ENCODE peak calls at places on chromosomes 2 and 18, in six cellular contexts. Z is stomach, J is heart left ventricle, F is HepG2, Q is A549, T is tibial nerve. A is an unnamed sample.

GRCh38 chr2:24635181-24635580 is 144.1 kb downstream of the NCOA1 start:
- DNase-seq in Q (no peak), F (no peak), Z (no peak), J (no peak), T (no peak), A (no peak)

GRCh38 chr18:70420151-70420898 is 131.5 kb downstream of the SOCS6 start:
- DNase-seq in J (no peak), Q (peak), F (peak), T (no peak), Z (no peak), A (peak)

GRCh38 chr2:131027566-131028528 is 65.4 kb downstream of the FAM168B start:
- DNase-seq in F (no peak), Z (no peak), J (no peak), Q (no peak), T (no peak), A (no peak)

GRCh38 chr18:58993260-58993659 is 128.6 kb downstream of the ZNF532 start:
- DNase-seq in T (no peak), J (no peak), Q (peak), Z (no peak), F (no peak), A (no peak)

GRCh38 chr18:42045346-42045745 is 90.3 kb downstream of the PIK3C3 start:
- DNase-seq in F (peak), J (no peak), T (no peak), Q (no peak), Z (no peak), A (no peak)

GRCh38 chr2:190853659-190854386 is 26.8 kb upstream of the GLS start:
- DNase-seq in T (no peak), F (no peak), J (no peak), Z (no peak), Q (no peak), A (no peak)

GRCh38 chr2:226187126-226187525 is 612.5 kb downstream of the IRS1 start:
- DNase-seq in J (no peak), Z (no peak), T (no peak), F (no peak), Q (no peak), A (no peak)

GRCh38 chr2:207048421-207048820 is 109.1 kb downstream of the CPO start:
- DNase-seq in Q (no peak), F (no peak), Z (no peak), T (no peak), J (no peak), A (no peak)

GRCh38 chr18:33673689-33674088 is 95.7 kb downstream of the ASXL3 start:
- DNase-seq in J (no peak), T (no peak), F (no peak), Q (no peak), Z (no peak), A (no peak)

GRCh38 chr2:67952066-67952465 is 110.7 kb downstream of the C1D start:
- DNase-seq in Q (no peak), F (no peak), J (no peak), T (no peak), Z (no peak), A (no peak)

DNA sequence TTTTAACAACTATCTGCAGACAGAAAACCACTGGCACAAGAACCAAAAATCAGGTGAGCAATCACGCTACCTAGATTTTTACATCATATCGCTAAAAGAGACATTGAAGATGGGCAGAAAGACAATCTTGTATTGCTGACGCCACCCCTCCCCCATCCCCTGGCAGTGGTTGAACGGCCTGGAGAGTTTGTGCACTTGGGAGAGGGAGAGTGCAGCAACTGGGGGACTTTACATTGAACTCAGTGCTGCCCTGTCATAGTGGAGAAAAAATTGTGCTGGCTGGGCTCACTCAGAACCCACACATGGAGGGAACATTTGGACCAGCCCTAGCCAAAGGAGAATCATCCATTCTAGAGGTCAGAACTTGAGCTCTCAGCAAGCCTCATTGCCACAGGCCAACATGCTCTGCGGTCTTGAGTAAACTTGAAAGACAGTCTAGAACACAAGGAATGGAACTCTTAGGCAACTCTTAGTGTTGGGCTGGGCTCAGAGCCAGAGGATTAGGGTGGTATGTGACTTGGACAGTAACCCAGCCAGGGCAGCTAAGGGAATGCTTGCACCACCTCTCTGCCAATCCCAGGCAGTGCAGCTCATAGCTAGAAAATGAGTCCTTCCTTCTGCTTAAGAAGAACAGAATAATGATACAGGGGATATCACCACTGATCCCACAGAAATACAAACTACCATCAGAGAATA is 220.0 kb upstream of the CYP26B1 start:
- DNase-seq in Q (peak), T (no peak), J (peak), Z (peak), F (peak), A (peak)
- TF ChIP-seq CTCF in Q (peak), T (no peak), J (peak), Z (peak), F (peak), A (peak)

DNA sequence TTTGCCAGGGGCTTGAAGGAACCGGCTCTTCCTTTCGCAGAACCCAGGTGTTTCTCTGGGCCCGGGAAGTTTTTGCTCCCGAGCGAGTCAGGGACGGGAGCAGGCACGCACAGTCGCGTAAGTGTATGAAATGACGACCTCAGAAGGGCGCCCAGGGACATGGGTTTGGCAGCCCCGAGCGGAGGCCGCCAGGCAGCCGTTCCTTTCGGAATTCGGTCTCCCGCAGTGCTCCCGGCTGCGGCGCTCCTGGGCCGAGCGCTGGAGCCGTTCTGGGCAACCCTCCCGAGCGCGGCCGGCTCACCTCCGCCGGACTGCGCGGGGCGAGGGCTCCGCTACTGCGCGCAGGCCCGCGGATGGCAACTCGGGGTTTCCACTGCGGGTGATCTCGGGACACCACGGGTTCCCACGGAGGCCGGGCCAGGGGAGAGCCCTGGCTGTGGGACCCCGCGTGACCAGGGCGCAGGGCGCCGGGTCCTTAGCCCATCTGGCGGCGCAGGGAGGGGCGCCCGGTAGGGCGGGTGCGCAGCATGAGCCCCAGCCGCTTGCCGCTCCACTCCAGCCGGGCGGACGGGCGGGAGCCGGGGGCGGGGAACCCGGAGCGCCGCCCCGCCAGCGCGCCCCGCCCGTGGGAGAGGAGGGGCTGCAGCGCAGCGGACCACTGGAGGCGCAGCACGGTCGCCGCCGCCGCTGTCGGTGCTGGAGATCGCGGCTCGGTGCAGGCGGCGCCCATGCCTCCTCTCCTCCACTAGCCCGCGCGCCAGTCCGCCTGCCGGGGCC is at the start of gene OSBPL6:
- DNase-seq in J (peak), Q (peak), T (peak), F (peak), Z (peak), A (peak)
- TF ChIP-seq POLR2A in J (peak), Q (peak), T (peak), F (no peak), Z (no peak), A (peak)

GRCh38 chr18:8257851-8258434 is 351.3 kb upstream of the RAB12 start:
- DNase-seq in Z (no peak), Q (no peak), T (no peak), F (no peak), J (no peak), A (no peak)
- TF ChIP-seq CTCF in Z (no peak), Q (no peak), T (no peak), F (no peak), J (no peak), A (no peak)

GRCh38 chr2:238603596-238603995 is 176.9 kb downstream of the ASB1 start:
- DNase-seq in J (no peak), Z (no peak), F (no peak), T (no peak), Q (no peak), A (no peak)
- TF ChIP-seq POLR2A in J (no peak), Z (no peak), F (no peak), T (no peak), Q (no peak), A (no peak)

GRCh38 chr18:11163668-11164067 is 14.3 kb upstream of the PIEZO2 start:
- DNase-seq in J (no peak), Z (no peak), T (no peak), F (no peak), Q (peak), A (peak)
- TF ChIP-seq CTCF in J (peak), Z (no peak), T (peak), F (no peak), Q (peak), A (peak)

DNA sequence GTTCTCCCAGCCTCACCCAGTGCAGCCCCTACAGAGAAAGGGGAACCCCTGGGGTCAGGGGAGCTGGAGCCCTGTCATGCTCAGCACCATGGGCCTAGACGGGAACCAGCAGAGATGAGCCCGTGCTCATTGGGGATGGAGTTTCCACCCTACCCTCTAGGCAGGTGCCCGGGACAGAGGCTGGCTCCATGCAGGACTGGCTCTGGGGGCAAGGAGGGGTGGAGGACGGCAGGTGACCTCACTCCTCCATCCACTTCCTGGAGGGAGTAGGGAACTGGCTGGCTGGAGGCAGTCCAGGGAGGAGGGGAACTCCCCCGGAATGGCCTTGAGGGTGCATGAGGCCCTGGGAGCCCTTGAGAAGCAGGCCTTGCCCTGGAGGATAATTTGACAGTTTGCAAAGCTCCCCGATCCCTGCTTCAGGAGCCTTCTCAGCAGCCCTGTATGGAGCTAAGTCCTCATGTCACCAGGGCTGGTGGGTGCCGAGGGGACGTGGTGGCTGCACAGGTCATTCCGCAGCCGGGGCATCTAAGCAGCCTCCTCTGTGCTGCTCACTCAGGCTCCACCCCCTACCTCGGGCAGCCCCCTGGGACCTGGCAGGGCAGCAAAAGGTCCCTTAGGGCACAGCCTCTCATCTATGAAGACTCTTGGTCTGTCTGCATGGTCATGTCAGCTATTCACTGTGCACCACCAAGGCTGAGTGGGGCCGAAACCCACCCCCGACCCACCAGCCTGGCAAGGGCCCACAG is 2.1 kb downstream of the NEURL3 start:
- DNase-seq in J (no peak), Z (no peak), T (no peak), Q (no peak), F (no peak), A (no peak)
- TF ChIP-seq POLR2A in J (no peak), Z (no peak), T (no peak), Q (no peak), F (no peak), A (no peak)

GRCh38 chr2:11411768-11412448 is 54.1 kb downstream of the E2F6 start:
- DNase-seq in T (no peak), Z (peak), Q (peak), J (no peak), F (peak), A (no peak)
- TF ChIP-seq CTCF in T (peak), Z (peak), Q (peak), J (peak), F (peak), A (peak)

A was measured in right lobe of liver.